ENCODE peak calls at places on chromosomes 12 and 14, in six cellular contexts. One of them, this sample, is unnamed.

GRCh38 chr12:96227365-96228106 is 33.4 kb downstream of the ELK3 start:
- DNase-seq in H1: no peak
- DNase-seq in GM12878: no peak
- DNase-seq in GM12891: no peak
- DNase-seq in K562: no peak
- DNase-seq in HepG2: no peak
- DNase-seq in this sample: no peak

GRCh38 chr12:71746983-71747611 is 7.6 kb upstream of the RAB21 start:
- DNase-seq in H1: no peak
- DNase-seq in GM12878: peak
- DNase-seq in GM12891: peak
- DNase-seq in K562: peak
- DNase-seq in HepG2: peak
- DNase-seq in this sample: no peak

GRCh38 chr14:70004791-70005190 is 125.6 kb downstream of the SMOC1 start:
- DNase-seq in H1: no peak
- DNase-seq in GM12878: no peak
- DNase-seq in GM12891: no peak
- DNase-seq in K562: no peak
- DNase-seq in HepG2: no peak
- DNase-seq in this sample: no peak

GRCh38 chr12:124026755-124027745 is 54.0 kb downstream of the ZNF664 start:
- DNase-seq in H1: no peak
- DNase-seq in GM12878: no peak
- DNase-seq in GM12891: no peak
- DNase-seq in K562: peak
- DNase-seq in HepG2: no peak
- DNase-seq in this sample: no peak

GRCh38 chr12:108683906-108684556 is 47.3 kb downstream of the CORO1C start:
- DNase-seq in H1: no peak
- DNase-seq in GM12878: no peak
- DNase-seq in GM12891: no peak
- DNase-seq in K562: no peak
- DNase-seq in HepG2: peak
- DNase-seq in this sample: no peak

GRCh38 chr12:74791365-74791764 is 253.7 kb downstream of the ATXN7L3B start:
- DNase-seq in H1: no peak
- DNase-seq in GM12878: no peak
- DNase-seq in GM12891: no peak
- DNase-seq in K562: no peak
- DNase-seq in HepG2: no peak
- DNase-seq in this sample: no peak

GRCh38 chr14:53954551-53955233 is 1.9 kb downstream of the BMP4 start:
- DNase-seq in H1: no peak
- DNase-seq in GM12878: no peak
- DNase-seq in GM12891: no peak
- DNase-seq in K562: no peak
- DNase-seq in HepG2: no peak
- DNase-seq in this sample: no peak

GRCh38 chr12:115998119-115998633 is 279.3 kb downstream of the MED13L start:
- DNase-seq in H1: peak
- DNase-seq in GM12878: no peak
- DNase-seq in GM12891: no peak
- DNase-seq in K562: peak
- DNase-seq in HepG2: peak
- DNase-seq in this sample: no peak

GRCh38 chr12:6030081-6030480 is 85.0 kb upstream of the ANO2 start:
- DNase-seq in H1: no peak
- DNase-seq in GM12878: no peak
- DNase-seq in GM12891: no peak
- DNase-seq in K562: no peak
- DNase-seq in HepG2: no peak
- DNase-seq in this sample: no peak

GRCh38 chr12:59149995-59150642 is 229.8 kb upstream of the LRIG3 start:
- DNase-seq in H1: no peak
- DNase-seq in GM12878: peak
- DNase-seq in GM12891: peak
- DNase-seq in K562: peak
- DNase-seq in HepG2: peak
- DNase-seq in this sample: no peak

GRCh38 chr14:95609398-95609990 is 74.6 kb downstream of the GLRX5 start:
- DNase-seq in H1: no peak
- DNase-seq in GM12878: no peak
- DNase-seq in GM12891: peak
- DNase-seq in K562: peak
- DNase-seq in HepG2: peak
- DNase-seq in this sample: no peak

GRCh38 chr12:75161495-75161894 is 48.1 kb downstream of the KCNC2 start:
- DNase-seq in H1: no peak
- DNase-seq in GM12878: no peak
- DNase-seq in GM12891: no peak
- DNase-seq in K562: no peak
- DNase-seq in HepG2: no peak
- DNase-seq in this sample: no peak

GRCh38 chr14:103905861-103906456 is 22.3 kb upstream of the TDRD9 start:
- DNase-seq in H1: peak
- DNase-seq in GM12878: no peak
- DNase-seq in GM12891: no peak
- DNase-seq in K562: no peak
- DNase-seq in HepG2: no peak
- DNase-seq in this sample: no peak

GRCh38 chr14:65465584-65465983 is 53.1 kb downstream of the FUT8 start:
- DNase-seq in H1: no peak
- DNase-seq in GM12878: no peak
- DNase-seq in GM12891: no peak
- DNase-seq in K562: no peak
- DNase-seq in HepG2: no peak
- DNase-seq in this sample: no peak

GRCh38 chr14:93430889-93431670 is at the start of gene UNC79:
- DNase-seq in H1: peak
- DNase-seq in GM12878: no peak
- DNase-seq in GM12891: no peak
- DNase-seq in K562: peak
- DNase-seq in HepG2: no peak
- DNase-seq in this sample: no peak

GRCh38 chr14:88908216-88908615 is 83.8 kb downstream of the TTC8 start:
- DNase-seq in H1: no peak
- DNase-seq in GM12878: no peak
- DNase-seq in GM12891: no peak
- DNase-seq in K562: no peak
- DNase-seq in HepG2: no peak
- DNase-seq in this sample: no peak

GRCh38 chr12:28874758-28875157 is 274.3 kb upstream of the FAR2 start:
- DNase-seq in H1: no peak
- DNase-seq in GM12878: no peak
- DNase-seq in GM12891: no peak
- DNase-seq in K562: no peak
- DNase-seq in HepG2: no peak
- DNase-seq in this sample: no peak

DNA sequence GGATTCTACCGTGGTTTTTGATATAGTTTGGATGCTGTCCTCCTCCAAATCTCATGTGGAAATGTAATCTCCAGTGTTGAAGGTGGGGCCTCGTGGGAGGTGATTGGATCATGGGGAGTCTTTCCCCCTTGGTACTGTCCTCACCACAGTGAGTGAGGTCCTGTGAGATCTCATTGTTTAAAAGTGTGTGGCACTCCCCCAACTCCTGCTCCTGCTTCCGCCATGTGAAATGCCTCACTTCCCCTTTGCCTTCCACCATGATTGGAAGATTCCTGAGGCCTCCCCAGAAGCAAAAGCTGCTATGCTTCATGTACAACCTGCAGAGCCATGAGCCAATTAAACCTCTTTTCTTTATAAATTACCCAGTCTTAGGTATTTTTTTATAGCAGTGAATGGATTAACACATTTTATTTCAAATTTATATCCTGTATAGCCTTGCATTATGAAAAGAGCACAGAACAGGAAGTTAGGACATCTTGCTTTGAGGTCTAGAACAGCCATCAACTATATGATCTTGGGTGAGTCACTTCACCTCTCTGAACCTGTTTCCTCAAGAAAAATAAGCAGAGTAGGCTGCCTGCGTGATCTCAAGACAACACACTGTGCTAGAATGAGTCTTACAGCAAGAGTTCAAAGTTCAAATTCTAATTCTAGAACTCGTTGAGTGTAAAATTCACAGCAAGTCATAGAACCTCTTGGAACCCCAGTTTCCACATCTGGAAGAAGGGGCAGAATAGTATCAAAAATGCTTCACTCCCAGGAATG is 160.9 kb upstream of the EEA1 start:
- DNase-seq in H1: no peak
- DNase-seq in GM12878: no peak
- DNase-seq in GM12891: no peak
- DNase-seq in K562: peak
- DNase-seq in HepG2: no peak
- DNase-seq in this sample: no peak
- TF ChIP-seq POLR2AphosphoS5 in H1: no peak
- TF ChIP-seq POLR2AphosphoS5 in GM12878: no peak
- TF ChIP-seq POLR2AphosphoS5 in GM12891: no peak
- TF ChIP-seq POLR2AphosphoS5 in K562: no peak
- TF ChIP-seq POLR2AphosphoS5 in HepG2: no peak
- TF ChIP-seq POLR2AphosphoS5 in this sample: no peak

GRCh38 chr12:52519826-52520662 is at the start of gene KRT5:
- DNase-seq in H1: no peak
- DNase-seq in GM12878: no peak
- DNase-seq in GM12891: no peak
- DNase-seq in K562: no peak
- DNase-seq in HepG2: no peak
- DNase-seq in this sample: no peak
- TF ChIP-seq POLR2A in H1: no peak
- TF ChIP-seq POLR2A in GM12878: no peak
- TF ChIP-seq POLR2A in GM12891: no peak
- TF ChIP-seq POLR2A in K562: no peak
- TF ChIP-seq POLR2A in HepG2: no peak
- TF ChIP-seq POLR2A in this sample: no peak

DNA sequence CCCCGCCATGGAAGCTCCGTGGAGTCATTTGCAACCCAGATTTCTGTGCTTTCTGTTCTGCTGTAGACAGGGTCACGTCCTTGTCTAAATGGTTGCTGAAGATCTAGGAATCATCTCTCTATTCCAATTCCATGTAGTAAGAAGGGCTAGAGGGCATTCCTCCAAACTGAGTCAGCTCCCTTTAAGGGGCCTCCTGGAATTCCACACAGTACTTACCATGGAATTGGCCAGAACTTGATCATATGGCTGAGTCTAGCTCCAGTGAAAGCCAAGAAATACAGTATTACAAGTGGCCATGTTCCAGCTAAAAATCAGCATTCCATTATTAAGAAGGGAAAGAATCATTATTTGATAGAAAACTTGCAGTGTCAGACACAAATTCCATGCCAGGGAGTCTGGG is 171.9 kb downstream of the PRKCH start:
- DNase-seq in H1: no peak
- DNase-seq in GM12878: no peak
- DNase-seq in GM12891: no peak
- DNase-seq in K562: no peak
- DNase-seq in HepG2: no peak
- DNase-seq in this sample: no peak
- TF ChIP-seq TAF1 in H1: no peak
- TF ChIP-seq TAF1 in GM12878: no peak
- TF ChIP-seq TAF1 in GM12891: no peak
- TF ChIP-seq TAF1 in K562: no peak
- TF ChIP-seq TAF1 in HepG2: no peak
- TF ChIP-seq TAF1 in this sample: no peak

GRCh38 chr14:68282479-68283377 is 463.1 kb downstream of the RAD51B start:
- DNase-seq in H1: no peak
- DNase-seq in GM12878: peak
- DNase-seq in GM12891: no peak
- DNase-seq in K562: no peak
- DNase-seq in HepG2: peak
- DNase-seq in this sample: no peak

GRCh38 chr14:68283378-68284123 is 464.0 kb downstream of the RAD51B start:
- DNase-seq in H1: no peak
- DNase-seq in GM12878: peak
- DNase-seq in GM12891: no peak
- DNase-seq in K562: no peak
- DNase-seq in HepG2: no peak
- DNase-seq in this sample: no peak

GRCh38 chr14:68285421-68286179 is 466.0 kb downstream of the RAD51B start:
- DNase-seq in H1: no peak
- DNase-seq in GM12878: peak
- DNase-seq in GM12891: no peak
- DNase-seq in K562: no peak
- DNase-seq in HepG2: no peak
- DNase-seq in this sample: no peak

GRCh38 chr14:68284834-68285233 is 465.3 kb downstream of the RAD51B start:
- DNase-seq in H1: no peak
- DNase-seq in GM12878: peak
- DNase-seq in GM12891: no peak
- DNase-seq in K562: no peak
- DNase-seq in HepG2: no peak
- DNase-seq in this sample: no peak

DNA sequence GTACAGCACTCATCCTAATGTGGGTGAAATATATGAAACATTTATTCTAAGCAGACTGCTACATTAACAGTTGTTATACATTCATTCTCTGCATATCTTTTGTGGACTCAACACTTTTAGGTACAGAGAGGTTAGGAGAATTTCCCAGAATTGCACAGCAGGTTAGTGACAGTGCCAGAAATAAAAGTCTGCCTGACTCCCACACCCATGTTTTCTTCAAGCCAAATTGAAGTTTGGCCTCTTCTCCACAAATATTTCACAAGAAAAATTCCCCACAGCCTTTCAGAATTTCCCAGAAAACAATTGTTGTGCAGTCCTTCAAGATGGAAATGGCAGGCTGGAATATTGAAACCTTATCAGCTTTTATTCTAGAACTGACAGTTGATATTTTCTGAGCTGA is 464.8 kb downstream of the RAD51B start:
- DNase-seq in H1: no peak
- DNase-seq in GM12878: no peak
- DNase-seq in GM12891: no peak
- DNase-seq in K562: no peak
- DNase-seq in HepG2: no peak
- DNase-seq in this sample: no peak
- TF ChIP-seq POLR2AphosphoS5 in H1: no peak
- TF ChIP-seq POLR2AphosphoS5 in GM12878: no peak
- TF ChIP-seq POLR2AphosphoS5 in GM12891: no peak
- TF ChIP-seq POLR2AphosphoS5 in K562: no peak
- TF ChIP-seq POLR2AphosphoS5 in HepG2: no peak
- TF ChIP-seq POLR2AphosphoS5 in this sample: no peak

DNA sequence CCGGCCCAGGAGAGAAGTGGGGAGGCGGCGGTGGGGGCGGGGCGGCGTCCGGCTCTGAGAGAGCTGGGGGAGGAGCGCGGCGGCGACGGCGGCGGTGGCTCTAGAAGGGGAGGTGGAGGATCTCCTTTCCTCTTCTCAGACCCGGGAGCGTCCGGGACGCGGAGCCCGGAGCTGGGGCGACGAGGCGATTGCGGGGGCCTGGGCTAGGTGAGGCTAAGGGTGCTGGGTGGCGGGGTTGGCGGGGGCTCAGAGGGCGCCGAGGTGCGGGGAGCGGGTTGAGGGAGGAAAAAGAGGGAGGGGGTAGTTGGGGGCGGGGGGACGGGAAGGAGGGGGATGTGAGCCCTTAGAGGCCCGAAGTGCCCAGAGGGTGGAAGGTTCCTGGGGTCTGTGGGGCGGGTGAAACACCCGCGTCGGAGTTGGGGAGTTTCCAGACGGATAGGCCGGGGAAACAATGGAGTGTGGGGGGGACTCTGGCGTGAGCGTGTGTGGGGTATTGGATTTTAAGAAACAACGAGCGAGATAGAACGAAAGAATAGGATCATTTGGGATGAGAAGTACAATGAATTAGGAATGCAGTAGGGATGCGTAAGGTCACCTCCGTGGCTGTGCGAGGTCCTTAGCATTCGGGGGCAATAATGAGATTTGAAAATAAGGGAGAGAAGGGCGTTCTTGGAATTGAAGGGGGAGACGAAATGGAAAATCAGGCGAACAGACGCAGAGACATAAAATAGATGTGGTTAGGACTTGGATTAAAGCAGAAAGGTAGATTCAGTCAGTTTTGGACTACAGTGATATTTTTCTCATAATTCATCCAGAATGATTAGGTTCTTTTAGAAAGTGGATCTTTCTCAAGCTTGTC is at the start of gene SPATS2:
- DNase-seq in H1: no peak
- DNase-seq in GM12878: no peak
- DNase-seq in GM12891: no peak
- DNase-seq in K562: no peak
- DNase-seq in HepG2: no peak
- DNase-seq in this sample: no peak
- TF ChIP-seq POLR2A in H1: no peak
- TF ChIP-seq POLR2A in GM12878: no peak
- TF ChIP-seq POLR2A in GM12891: no peak
- TF ChIP-seq POLR2A in K562: no peak
- TF ChIP-seq POLR2A in HepG2: no peak
- TF ChIP-seq POLR2A in this sample: no peak

This sample was measured in GM12892.